ENCODE peak calls at places on chromosome 17, in eight cellular contexts. One of them, this sample, is unnamed.

GRCh38 chr17:69539781-69540319 is 125.4 kb downstream of the MAP2K6 start:
- DNase-seq in neural progenitor cell: no peak
- DNase-seq in left ventricle myocardium inferior: no peak
- DNase-seq in substantia nigra: no peak
- DNase-seq in PC-3: peak
- DNase-seq in ascending aorta: no peak
- DNase-seq in HCT116: no peak
- DNase-seq in tibial artery: no peak
- DNase-seq in this sample: no peak

GRCh38 chr17:5508855-5509254 is 22.5 kb downstream of the MIS12 start:
- DNase-seq in tibial artery: no peak
- DNase-seq in HCT116: no peak
- DNase-seq in left ventricle myocardium inferior: no peak
- DNase-seq in neural progenitor cell: peak
- DNase-seq in substantia nigra: no peak
- DNase-seq in PC-3: no peak
- DNase-seq in ascending aorta: no peak
- DNase-seq in this sample: no peak

GRCh38 chr17:3635474-3636153 is 436 bp downstream of the SHPK start:
- DNase-seq in ascending aorta: no peak
- DNase-seq in PC-3: peak
- DNase-seq in HCT116: no peak
- DNase-seq in left ventricle myocardium inferior: no peak
- DNase-seq in neural progenitor cell: no peak
- DNase-seq in substantia nigra: no peak
- DNase-seq in tibial artery: no peak
- DNase-seq in this sample: no peak

GRCh38 chr17:49210158-49211029 is at the start of the genes ABI3 and GNGT2:
- DNase-seq in HCT116: no peak
- DNase-seq in PC-3: no peak
- DNase-seq in neural progenitor cell: no peak
- DNase-seq in ascending aorta: peak
- DNase-seq in left ventricle myocardium inferior: peak
- DNase-seq in tibial artery: no peak
- DNase-seq in substantia nigra: no peak
- DNase-seq in this sample: no peak

GRCh38 chr17:78185981-78186688 is 717 bp downstream of the TK1 start:
- DNase-seq in left ventricle myocardium inferior: peak
- DNase-seq in ascending aorta: no peak
- DNase-seq in substantia nigra: no peak
- DNase-seq in HCT116: no peak
- DNase-seq in PC-3: peak
- DNase-seq in tibial artery: peak
- DNase-seq in neural progenitor cell: peak
- DNase-seq in this sample: no peak

GRCh38 chr17:58112970-58113631 is 29.9 kb downstream of the DYNLL2 start:
- DNase-seq in neural progenitor cell: peak
- DNase-seq in substantia nigra: peak
- DNase-seq in ascending aorta: peak
- DNase-seq in PC-3: peak
- DNase-seq in left ventricle myocardium inferior: peak
- DNase-seq in tibial artery: peak
- DNase-seq in HCT116: peak
- DNase-seq in this sample: peak

GRCh38 chr17:46790216-46790615 is 28.3 kb downstream of the WNT3 start:
- DNase-seq in ascending aorta: no peak
- DNase-seq in neural progenitor cell: no peak
- DNase-seq in HCT116: no peak
- DNase-seq in tibial artery: no peak
- DNase-seq in PC-3: no peak
- DNase-seq in substantia nigra: no peak
- DNase-seq in left ventricle myocardium inferior: no peak
- DNase-seq in this sample: no peak

GRCh38 chr17:59327891-59328290 is 3.6 kb upstream of the YPEL2 start:
- DNase-seq in PC-3: peak
- DNase-seq in substantia nigra: no peak
- DNase-seq in HCT116: no peak
- DNase-seq in ascending aorta: peak
- DNase-seq in neural progenitor cell: no peak
- DNase-seq in left ventricle myocardium inferior: no peak
- DNase-seq in tibial artery: peak
- DNase-seq in this sample: no peak

GRCh38 chr17:66488874-66489273 is 186.5 kb downstream of the PRKCA start:
- DNase-seq in ascending aorta: no peak
- DNase-seq in neural progenitor cell: no peak
- DNase-seq in PC-3: no peak
- DNase-seq in left ventricle myocardium inferior: no peak
- DNase-seq in HCT116: no peak
- DNase-seq in substantia nigra: no peak
- DNase-seq in tibial artery: no peak
- DNase-seq in this sample: no peak

GRCh38 chr17:41369713-41370112 is at the start of gene KRT33B:
- DNase-seq in substantia nigra: no peak
- DNase-seq in neural progenitor cell: no peak
- DNase-seq in HCT116: no peak
- DNase-seq in left ventricle myocardium inferior: no peak
- DNase-seq in ascending aorta: no peak
- DNase-seq in tibial artery: no peak
- DNase-seq in PC-3: no peak
- DNase-seq in this sample: no peak

GRCh38 chr17:3762922-3763776 is 37.8 kb downstream of the ITGAE start:
- DNase-seq in left ventricle myocardium inferior: no peak
- DNase-seq in HCT116: no peak
- DNase-seq in substantia nigra: no peak
- DNase-seq in tibial artery: no peak
- DNase-seq in neural progenitor cell: no peak
- DNase-seq in ascending aorta: no peak
- DNase-seq in PC-3: no peak
- DNase-seq in this sample: no peak

GRCh38 chr17:57913576-57914273 is 41.5 kb downstream of the CUEDC1 start:
- DNase-seq in substantia nigra: no peak
- DNase-seq in neural progenitor cell: no peak
- DNase-seq in HCT116: no peak
- DNase-seq in left ventricle myocardium inferior: no peak
- DNase-seq in PC-3: no peak
- DNase-seq in ascending aorta: no peak
- DNase-seq in tibial artery: no peak
- DNase-seq in this sample: no peak

DNA sequence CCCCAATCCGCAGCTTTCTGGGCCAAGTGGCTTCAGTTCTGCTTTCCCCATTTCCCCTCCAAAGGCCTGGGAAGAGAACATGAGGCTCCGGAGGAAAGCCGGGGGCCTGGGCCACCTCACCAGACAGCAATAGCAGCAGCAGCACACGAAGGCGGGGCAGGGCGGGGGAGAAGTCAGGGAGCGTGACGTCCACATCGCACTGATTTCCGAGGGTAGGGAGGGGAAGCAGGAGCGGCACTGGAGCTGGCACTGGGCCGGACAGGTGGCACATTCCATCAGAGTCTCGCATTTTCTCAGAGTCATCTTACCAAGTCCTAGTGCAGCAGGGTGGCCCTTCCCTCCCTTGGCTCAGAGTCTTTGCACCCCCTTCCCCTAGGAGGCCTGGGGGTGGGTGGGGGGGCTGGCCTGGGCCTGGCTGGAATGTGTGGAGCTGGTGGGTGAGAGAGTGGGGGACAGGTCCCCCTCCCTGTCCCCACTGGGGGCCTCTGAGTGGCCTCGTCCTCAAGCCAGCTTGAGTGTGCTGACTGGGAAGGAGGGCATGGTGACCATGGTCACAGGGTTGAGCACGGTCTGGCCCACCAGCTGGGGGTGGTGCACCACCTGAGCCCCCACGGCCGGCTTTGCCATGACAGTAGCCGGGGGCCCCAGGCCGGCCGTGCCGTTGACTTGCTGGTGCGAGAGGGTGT is 14.3 kb downstream of the MNT start:
- DNase-seq in HCT116: no peak
- DNase-seq in tibial artery: no peak
- DNase-seq in ascending aorta: no peak
- DNase-seq in neural progenitor cell: no peak
- DNase-seq in PC-3: no peak
- DNase-seq in substantia nigra: no peak
- DNase-seq in left ventricle myocardium inferior: no peak
- DNase-seq in this sample: no peak
- H3K27ac ChIP-seq in HCT116: no peak
- H3K27ac ChIP-seq in tibial artery: no peak
- H3K27ac ChIP-seq in ascending aorta: no peak
- H3K27ac ChIP-seq in neural progenitor cell: no peak
- H3K27ac ChIP-seq in PC-3: no peak
- H3K27ac ChIP-seq in substantia nigra: no peak
- H3K27ac ChIP-seq in left ventricle myocardium inferior: no peak
- H3K27ac ChIP-seq in this sample: peak

DNA sequence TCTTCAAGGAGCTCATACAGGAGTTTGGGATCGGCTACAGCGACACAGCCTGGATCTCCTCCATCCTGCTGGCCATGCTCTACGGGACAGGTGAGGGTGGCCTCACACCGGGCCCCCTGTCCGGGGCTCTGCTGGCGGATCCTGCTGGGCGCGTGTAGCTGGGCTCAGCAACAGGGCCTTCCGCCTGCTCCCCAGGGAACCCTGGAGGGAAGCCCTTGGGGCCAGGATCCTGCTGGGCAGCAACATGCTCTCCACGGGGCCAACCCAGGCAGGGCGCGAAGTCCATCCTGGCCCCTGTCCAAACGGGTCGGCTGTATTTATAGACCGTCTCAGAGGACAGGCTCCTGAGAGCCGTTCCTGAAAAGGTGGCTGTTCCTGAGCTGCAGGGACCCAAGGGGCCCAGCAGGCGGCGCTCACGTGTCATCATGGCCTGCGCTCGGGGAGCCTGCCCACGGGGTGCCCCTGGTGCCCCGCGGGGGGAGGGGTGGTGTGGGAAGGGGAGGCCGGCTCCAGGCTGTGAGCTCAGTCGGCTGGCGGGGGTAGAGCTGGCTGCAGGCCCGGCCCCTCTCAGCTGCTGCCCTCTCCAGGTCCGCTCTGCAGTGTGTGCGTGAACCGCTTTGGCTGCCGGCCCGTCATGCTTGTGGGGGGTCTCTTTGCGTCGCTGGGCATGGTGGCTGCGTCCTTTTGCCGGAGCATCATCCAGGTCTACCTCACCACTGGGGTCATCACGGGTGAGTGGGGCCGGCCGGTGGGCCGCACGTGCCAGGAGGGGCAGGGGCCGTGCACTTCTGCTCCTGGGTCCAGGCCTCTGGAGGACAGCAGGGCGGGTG is 7.5 kb downstream of the SLC16A3 start:
- DNase-seq in ascending aorta: no peak
- DNase-seq in HCT116: no peak
- DNase-seq in tibial artery: peak
- DNase-seq in neural progenitor cell: peak
- DNase-seq in PC-3: peak
- DNase-seq in substantia nigra: peak
- DNase-seq in left ventricle myocardium inferior: peak
- DNase-seq in this sample: peak
- H3K27ac ChIP-seq in ascending aorta: peak
- H3K27ac ChIP-seq in HCT116: peak
- H3K27ac ChIP-seq in tibial artery: no peak
- H3K27ac ChIP-seq in neural progenitor cell: no peak
- H3K27ac ChIP-seq in PC-3: peak
- H3K27ac ChIP-seq in substantia nigra: peak
- H3K27ac ChIP-seq in left ventricle myocardium inferior: no peak
- H3K27ac ChIP-seq in this sample: peak

GRCh38 chr17:35931794-35932419 is 1.3 kb upstream of the RDM1 start:
- DNase-seq in neural progenitor cell: no peak
- DNase-seq in HCT116: no peak
- DNase-seq in ascending aorta: no peak
- DNase-seq in tibial artery: no peak
- DNase-seq in substantia nigra: no peak
- DNase-seq in PC-3: no peak
- DNase-seq in left ventricle myocardium inferior: no peak
- DNase-seq in this sample: no peak
- H3K27ac ChIP-seq in neural progenitor cell: no peak
- H3K27ac ChIP-seq in HCT116: no peak
- H3K27ac ChIP-seq in ascending aorta: no peak
- H3K27ac ChIP-seq in tibial artery: no peak
- H3K27ac ChIP-seq in substantia nigra: no peak
- H3K27ac ChIP-seq in PC-3: no peak
- H3K27ac ChIP-seq in left ventricle myocardium inferior: no peak
- H3K27ac ChIP-seq in this sample: no peak

GRCh38 chr17:50561796-50562195 is 1.3 kb downstream of the CACNA1G start:
- DNase-seq in left ventricle myocardium inferior: no peak
- DNase-seq in tibial artery: no peak
- DNase-seq in HCT116: no peak
- DNase-seq in neural progenitor cell: no peak
- DNase-seq in ascending aorta: no peak
- DNase-seq in PC-3: no peak
- DNase-seq in substantia nigra: no peak
- DNase-seq in this sample: no peak

GRCh38 chr17:50562266-50563094 is 2.0 kb downstream of the CACNA1G start:
- DNase-seq in left ventricle myocardium inferior: no peak
- DNase-seq in HCT116: no peak
- DNase-seq in PC-3: no peak
- DNase-seq in tibial artery: no peak
- DNase-seq in substantia nigra: no peak
- DNase-seq in ascending aorta: no peak
- DNase-seq in neural progenitor cell: no peak
- DNase-seq in this sample: no peak

GRCh38 chr17:50560185-50560824 is at the start of gene CACNA1G:
- DNase-seq in HCT116: peak
- DNase-seq in left ventricle myocardium inferior: peak
- DNase-seq in substantia nigra: no peak
- DNase-seq in neural progenitor cell: peak
- DNase-seq in ascending aorta: peak
- DNase-seq in tibial artery: peak
- DNase-seq in PC-3: peak
- DNase-seq in this sample: peak

GRCh38 chr17:50559674-50560184 is 786 bp upstream of the CACNA1G start:
- DNase-seq in tibial artery: peak
- DNase-seq in PC-3: peak
- DNase-seq in HCT116: peak
- DNase-seq in ascending aorta: peak
- DNase-seq in substantia nigra: no peak
- DNase-seq in left ventricle myocardium inferior: peak
- DNase-seq in neural progenitor cell: peak
- DNase-seq in this sample: no peak

DNA sequence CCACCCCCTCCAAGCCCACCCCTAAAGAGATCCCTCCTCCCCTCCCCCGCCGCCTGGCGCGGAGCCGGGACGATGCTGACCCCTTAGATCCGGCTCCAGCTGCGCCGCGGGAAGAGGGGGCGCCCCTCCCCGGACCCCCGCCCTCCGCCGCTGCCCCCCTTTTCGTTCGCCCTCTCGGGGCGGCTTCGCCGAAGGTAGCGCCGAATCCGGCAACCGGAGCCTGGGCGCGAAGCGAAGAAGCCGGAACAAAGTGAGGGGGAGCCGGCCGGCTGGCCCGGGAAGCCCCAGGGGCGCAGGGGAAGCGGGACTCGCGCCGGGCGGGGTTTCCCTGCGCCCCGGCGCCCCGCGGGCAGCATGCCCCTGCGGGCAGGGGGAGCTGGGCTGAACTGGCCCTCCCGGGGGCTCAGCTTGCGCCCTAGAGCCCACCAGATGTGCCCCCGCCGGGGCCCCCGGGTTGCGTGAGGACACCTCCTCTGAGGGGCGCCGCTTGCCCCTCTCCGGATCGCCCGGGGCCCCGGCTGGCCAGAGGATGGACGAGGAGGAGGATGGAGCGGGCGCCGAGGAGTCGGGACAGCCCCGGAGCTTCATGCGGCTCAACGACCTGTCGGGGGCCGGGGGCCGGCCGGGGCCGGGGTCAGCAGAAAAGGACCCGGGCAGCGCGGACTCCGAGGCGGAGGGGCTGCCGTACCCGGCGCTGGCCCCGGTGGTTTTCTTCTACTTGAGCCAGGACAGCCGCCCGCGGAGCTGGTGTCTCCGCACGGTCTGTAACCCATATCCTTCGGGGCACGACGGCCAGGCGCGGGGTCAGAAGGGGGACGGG is 626 bp downstream of the CACNA1G start:
- DNase-seq in ascending aorta: peak
- DNase-seq in HCT116: no peak
- DNase-seq in PC-3: no peak
- DNase-seq in left ventricle myocardium inferior: no peak
- DNase-seq in neural progenitor cell: peak
- DNase-seq in tibial artery: no peak
- DNase-seq in substantia nigra: no peak
- DNase-seq in this sample: no peak
- H3K27ac ChIP-seq in ascending aorta: no peak
- H3K27ac ChIP-seq in HCT116: no peak
- H3K27ac ChIP-seq in PC-3: no peak
- H3K27ac ChIP-seq in left ventricle myocardium inferior: no peak
- H3K27ac ChIP-seq in neural progenitor cell: no peak
- H3K27ac ChIP-seq in tibial artery: peak
- H3K27ac ChIP-seq in substantia nigra: no peak
- H3K27ac ChIP-seq in this sample: no peak

This sample was measured in dorsolateral prefrontal cortex.